ENCODE peak calls at places on chromosomes 2 and 18, in five cellular contexts. C is fibroblast of lung, Z is HCT116, J is A172, R is fibroblast of the aortic adventitia. B is an unnamed sample.

GRCh38 chr2:15656090-15656489 is 64.4 kb downstream of the DDX1 start:
- DNase-seq in Z (no peak), C (no peak), J (no peak), R (no peak), B (no peak)

GRCh38 chr2:50401772-50402653 is 629.9 kb downstream of the NRXN1 start:
- DNase-seq in R (peak; percentile 33), Z (peak; percentile 56), C (peak; percentile 50), J (peak; percentile 50), B (no peak)

GRCh38 chr18:69367104-69367503 is 33.6 kb upstream of the DOK6 start:
- DNase-seq in J (no peak), Z (no peak), C (no peak), R (no peak), B (no peak)

GRCh38 chr2:132690664-132691303 is 20.8 kb upstream of the LYPD1 start:
- DNase-seq in J (no peak), R (peak; percentile 44), Z (no peak), C (peak; percentile 55), B (no peak)

GRCh38 chr2:202756598-202756997 is 115.0 kb downstream of the ICA1L start:
- DNase-seq in R (no peak), Z (no peak), C (no peak), J (no peak), B (no peak)

GRCh38 chr2:161965994-161966393 is 108.0 kb downstream of the DPP4 start:
- DNase-seq in J (peak; percentile 68), C (no peak), R (no peak), Z (no peak), B (no peak)

GRCh38 chr2:110097506-110098220 is 18.0 kb downstream of the MALL start:
- DNase-seq in C (no peak), Z (no peak), R (no peak), J (peak; percentile 45), B (no peak)

GRCh38 chr2:199160677-199161465 is 296.9 kb downstream of the SATB2 start:
- DNase-seq in R (peak; percentile 81), Z (no peak), C (peak; percentile 95), J (peak; percentile 83), B (no peak)

GRCh38 chr2:70029814-70030409 is 57.4 kb upstream of the PCBP1 start:
- DNase-seq in Z (no peak), J (peak; percentile 68), C (peak; percentile 36), R (peak; percentile 92), B (no peak)

B was measured in effector memory CD4-positive, alpha-beta T cell.